ENCODE peak calls at places on chromosome 22, in six cellular contexts. One of them, this sample, is unnamed.

GRCh38 chr22:43777204-43777671 is 34.9 kb downstream of the EFCAB6 start:
- DNase-seq in Peyer's patch: no peak
- DNase-seq in uterus: peak; percentile 23
- DNase-seq in body of pancreas: no peak
- DNase-seq in tibial artery: no peak
- DNase-seq in upper lobe of left lung: no peak
- DNase-seq in this sample: peak; percentile 70

GRCh38 chr22:40498454-40499186 is 128.2 kb downstream of the SGSM3 start:
- DNase-seq in Peyer's patch: no peak
- DNase-seq in uterus: no peak
- DNase-seq in body of pancreas: no peak
- DNase-seq in tibial artery: no peak
- DNase-seq in upper lobe of left lung: no peak
- DNase-seq in this sample: no peak

GRCh38 chr22:49344196-49344595 is 483.5 kb downstream of the BRD1 start:
- DNase-seq in Peyer's patch: no peak
- DNase-seq in uterus: no peak
- DNase-seq in body of pancreas: no peak
- DNase-seq in tibial artery: no peak
- DNase-seq in upper lobe of left lung: no peak
- DNase-seq in this sample: peak; percentile 36

GRCh38 chr22:36182871-36183270 is 18.7 kb downstream of the APOL4 start:
- DNase-seq in Peyer's patch: no peak
- DNase-seq in uterus: no peak
- DNase-seq in body of pancreas: no peak
- DNase-seq in tibial artery: no peak
- DNase-seq in upper lobe of left lung: no peak
- DNase-seq in this sample: no peak

GRCh38 chr22:42747701-42748513 is 27.2 kb upstream of the A4GALT start:
- DNase-seq in Peyer's patch: no peak
- DNase-seq in uterus: no peak
- DNase-seq in body of pancreas: no peak
- DNase-seq in tibial artery: no peak
- DNase-seq in upper lobe of left lung: no peak
- DNase-seq in this sample: peak; percentile 9

GRCh38 chr22:30325724-30326703 is 727 bp downstream of the TBC1D10A start:
- DNase-seq in Peyer's patch: peak; percentile 60
- DNase-seq in uterus: no peak
- DNase-seq in body of pancreas: peak; percentile 55
- DNase-seq in tibial artery: peak; percentile 37
- DNase-seq in upper lobe of left lung: peak; percentile 66
- DNase-seq in this sample: no peak

GRCh38 chr22:28351585-28351984 is 328.1 kb downstream of the TTC28 start:
- DNase-seq in Peyer's patch: no peak
- DNase-seq in uterus: no peak
- DNase-seq in body of pancreas: no peak
- DNase-seq in tibial artery: no peak
- DNase-seq in upper lobe of left lung: no peak
- DNase-seq in this sample: no peak

GRCh38 chr22:48574776-48575566 is 1252.7 kb downstream of the BRD1 start:
- DNase-seq in Peyer's patch: no peak
- DNase-seq in uterus: peak; percentile 31
- DNase-seq in body of pancreas: peak; percentile 61
- DNase-seq in tibial artery: no peak
- DNase-seq in upper lobe of left lung: peak; percentile 44
- DNase-seq in this sample: peak; percentile 83

GRCh38 chr22:26835929-26836528 is 178.6 kb downstream of the MIAT start:
- DNase-seq in Peyer's patch: peak; percentile 17
- DNase-seq in uterus: no peak
- DNase-seq in body of pancreas: peak; percentile 50
- DNase-seq in tibial artery: peak; percentile 41
- DNase-seq in upper lobe of left lung: peak; percentile 21
- DNase-seq in this sample: no peak

GRCh38 chr22:22773979-22774738 is 113.5 kb upstream of the IGLL5 start:
- DNase-seq in Peyer's patch: peak; percentile 39
- DNase-seq in uterus: no peak
- DNase-seq in body of pancreas: no peak
- DNase-seq in tibial artery: no peak
- DNase-seq in upper lobe of left lung: no peak
- DNase-seq in this sample: no peak

GRCh38 chr22:34111210-34111824 is 191.0 kb upstream of the LARGE1 start:
- DNase-seq in Peyer's patch: peak; percentile 18
- DNase-seq in uterus: peak; percentile 18
- DNase-seq in body of pancreas: peak; percentile 49
- DNase-seq in tibial artery: peak; percentile 30
- DNase-seq in upper lobe of left lung: no peak
- DNase-seq in this sample: no peak

GRCh38 chr22:29245626-29246385 is 22.0 kb downstream of the RHBDD3 start:
- DNase-seq in Peyer's patch: peak; percentile 61
- DNase-seq in uterus: peak; percentile 70
- DNase-seq in body of pancreas: peak; percentile 80
- DNase-seq in tibial artery: peak; percentile 58
- DNase-seq in upper lobe of left lung: peak; percentile 76
- DNase-seq in this sample: peak; percentile 81

GRCh38 chr22:40363059-40363458 is 7.3 kb upstream of the SGSM3 start:
- DNase-seq in Peyer's patch: no peak
- DNase-seq in uterus: no peak
- DNase-seq in body of pancreas: no peak
- DNase-seq in tibial artery: no peak
- DNase-seq in upper lobe of left lung: no peak
- DNase-seq in this sample: no peak

GRCh38 chr22:48569476-48570233 is 1258.0 kb downstream of the BRD1 start:
- DNase-seq in Peyer's patch: no peak
- DNase-seq in uterus: no peak
- DNase-seq in body of pancreas: no peak
- DNase-seq in tibial artery: no peak
- DNase-seq in upper lobe of left lung: no peak
- DNase-seq in this sample: no peak

GRCh38 chr22:42905702-42906183 is 48.7 kb upstream of the ARFGAP3 start:
- DNase-seq in Peyer's patch: no peak
- DNase-seq in uterus: no peak
- DNase-seq in body of pancreas: peak; percentile 99
- DNase-seq in tibial artery: peak; percentile 37
- DNase-seq in upper lobe of left lung: peak; percentile 53
- DNase-seq in this sample: no peak

GRCh38 chr22:36926721-36927435 is 13.4 kb downstream of the CSF2RB start:
- DNase-seq in Peyer's patch: no peak
- DNase-seq in uterus: no peak
- DNase-seq in body of pancreas: no peak
- DNase-seq in tibial artery: no peak
- DNase-seq in upper lobe of left lung: no peak
- DNase-seq in this sample: no peak

GRCh38 chr22:24969588-24970301 is 17.2 kb downstream of the KIAA1671 start:
- DNase-seq in Peyer's patch: no peak
- DNase-seq in uterus: no peak
- DNase-seq in body of pancreas: peak; percentile 37
- DNase-seq in tibial artery: peak; percentile 77
- DNase-seq in upper lobe of left lung: peak; percentile 25
- DNase-seq in this sample: no peak

GRCh38 chr22:21714784-21715183 is 20.8 kb downstream of the YPEL1 start:
- DNase-seq in Peyer's patch: no peak
- DNase-seq in uterus: no peak
- DNase-seq in body of pancreas: no peak
- DNase-seq in tibial artery: no peak
- DNase-seq in upper lobe of left lung: no peak
- DNase-seq in this sample: no peak

GRCh38 chr22:17870408-17870807 is 96.1 kb upstream of the BID start:
- DNase-seq in Peyer's patch: no peak
- DNase-seq in uterus: no peak
- DNase-seq in body of pancreas: no peak
- DNase-seq in tibial artery: no peak
- DNase-seq in upper lobe of left lung: no peak
- DNase-seq in this sample: no peak

GRCh38 chr22:41674941-41675340 is 13.7 kb downstream of the SNU13 start:
- DNase-seq in Peyer's patch: no peak
- DNase-seq in uterus: no peak
- DNase-seq in body of pancreas: no peak
- DNase-seq in tibial artery: no peak
- DNase-seq in upper lobe of left lung: no peak
- DNase-seq in this sample: no peak

GRCh38 chr22:27416553-27417427 is 384.8 kb downstream of the MN1 start:
- DNase-seq in Peyer's patch: no peak
- DNase-seq in uterus: no peak
- DNase-seq in body of pancreas: no peak
- DNase-seq in tibial artery: peak; percentile 25
- DNase-seq in upper lobe of left lung: no peak
- DNase-seq in this sample: no peak

GRCh38 chr22:27238935-27239510 is 562.5 kb downstream of the MN1 start:
- DNase-seq in Peyer's patch: no peak
- DNase-seq in uterus: peak; percentile 94
- DNase-seq in body of pancreas: peak; percentile 83
- DNase-seq in tibial artery: peak; percentile 69
- DNase-seq in upper lobe of left lung: no peak
- DNase-seq in this sample: no peak

GRCh38 chr22:23773247-23774113 is 831 bp downstream of the MMP11 start:
- DNase-seq in Peyer's patch: no peak
- DNase-seq in uterus: no peak
- DNase-seq in body of pancreas: no peak
- DNase-seq in tibial artery: no peak
- DNase-seq in upper lobe of left lung: no peak
- DNase-seq in this sample: no peak

GRCh38 chr22:24427500-24428164 is at the start of gene ADORA2A:
- DNase-seq in Peyer's patch: peak; percentile 99
- DNase-seq in uterus: no peak
- DNase-seq in body of pancreas: no peak
- DNase-seq in tibial artery: no peak
- DNase-seq in upper lobe of left lung: peak; percentile 82
- DNase-seq in this sample: no peak

GRCh38 chr22:40512426-40513136 is 123.9 kb downstream of the MRTFA start:
- DNase-seq in Peyer's patch: no peak
- DNase-seq in uterus: no peak
- DNase-seq in body of pancreas: peak; percentile 34
- DNase-seq in tibial artery: peak; percentile 48
- DNase-seq in upper lobe of left lung: no peak
- DNase-seq in this sample: no peak

GRCh38 chr22:35349704-35350538 is 31.0 kb upstream of the HMOX1 start:
- DNase-seq in Peyer's patch: no peak
- DNase-seq in uterus: peak; percentile 37
- DNase-seq in body of pancreas: peak; percentile 39
- DNase-seq in tibial artery: no peak
- DNase-seq in upper lobe of left lung: no peak
- DNase-seq in this sample: no peak

GRCh38 chr22:24411256-24412004 is 16.0 kb upstream of the ADORA2A start:
- DNase-seq in Peyer's patch: no peak
- DNase-seq in uterus: no peak
- DNase-seq in body of pancreas: no peak
- DNase-seq in tibial artery: no peak
- DNase-seq in upper lobe of left lung: no peak
- DNase-seq in this sample: no peak

DNA sequence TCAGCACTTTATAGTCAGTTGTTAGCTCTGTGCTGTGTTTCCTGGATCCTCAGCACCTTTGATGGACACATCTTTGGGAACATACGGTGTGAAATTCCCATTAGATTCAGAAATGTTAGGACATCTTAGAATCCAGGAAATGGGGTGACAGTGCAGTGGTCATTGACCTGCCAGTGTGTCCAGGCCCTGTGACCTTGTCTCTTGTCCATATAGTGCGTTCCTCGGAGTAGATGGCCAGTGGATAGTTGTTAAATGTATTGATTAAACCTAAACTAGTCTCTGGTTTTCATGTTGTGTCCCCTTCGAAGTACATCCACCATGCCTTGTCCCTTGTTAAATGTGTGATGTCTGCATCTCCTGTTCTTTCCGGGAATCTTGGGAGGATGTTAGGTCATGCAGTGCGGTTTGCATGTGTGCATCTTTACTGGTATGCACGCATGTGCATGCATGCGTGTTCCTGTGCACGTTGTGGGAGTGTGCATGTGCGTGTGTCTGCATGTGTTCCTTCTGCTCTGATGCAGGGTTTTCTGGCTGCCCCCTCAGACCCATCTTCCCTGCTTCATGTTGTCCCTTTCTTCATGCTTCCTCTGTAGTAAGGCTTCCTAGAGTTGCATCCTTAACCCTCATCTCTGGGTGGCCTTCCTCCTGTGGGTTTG is 4.0 kb downstream of the DGCR8 start:
- DNase-seq in Peyer's patch: no peak
- DNase-seq in uterus: no peak
- DNase-seq in body of pancreas: no peak
- DNase-seq in tibial artery: no peak
- DNase-seq in upper lobe of left lung: no peak
- DNase-seq in this sample: no peak
- H3K27ac ChIP-seq in Peyer's patch: no peak overlapping the region
- H3K27ac ChIP-seq in uterus: no peak overlapping the region
- H3K27ac ChIP-seq in body of pancreas: no peak overlapping the region
- H3K27ac ChIP-seq in tibial artery: no peak overlapping the region
- H3K27ac ChIP-seq in upper lobe of left lung: no peak overlapping the region
- H3K27ac ChIP-seq in this sample: no peak overlapping the region

DNA sequence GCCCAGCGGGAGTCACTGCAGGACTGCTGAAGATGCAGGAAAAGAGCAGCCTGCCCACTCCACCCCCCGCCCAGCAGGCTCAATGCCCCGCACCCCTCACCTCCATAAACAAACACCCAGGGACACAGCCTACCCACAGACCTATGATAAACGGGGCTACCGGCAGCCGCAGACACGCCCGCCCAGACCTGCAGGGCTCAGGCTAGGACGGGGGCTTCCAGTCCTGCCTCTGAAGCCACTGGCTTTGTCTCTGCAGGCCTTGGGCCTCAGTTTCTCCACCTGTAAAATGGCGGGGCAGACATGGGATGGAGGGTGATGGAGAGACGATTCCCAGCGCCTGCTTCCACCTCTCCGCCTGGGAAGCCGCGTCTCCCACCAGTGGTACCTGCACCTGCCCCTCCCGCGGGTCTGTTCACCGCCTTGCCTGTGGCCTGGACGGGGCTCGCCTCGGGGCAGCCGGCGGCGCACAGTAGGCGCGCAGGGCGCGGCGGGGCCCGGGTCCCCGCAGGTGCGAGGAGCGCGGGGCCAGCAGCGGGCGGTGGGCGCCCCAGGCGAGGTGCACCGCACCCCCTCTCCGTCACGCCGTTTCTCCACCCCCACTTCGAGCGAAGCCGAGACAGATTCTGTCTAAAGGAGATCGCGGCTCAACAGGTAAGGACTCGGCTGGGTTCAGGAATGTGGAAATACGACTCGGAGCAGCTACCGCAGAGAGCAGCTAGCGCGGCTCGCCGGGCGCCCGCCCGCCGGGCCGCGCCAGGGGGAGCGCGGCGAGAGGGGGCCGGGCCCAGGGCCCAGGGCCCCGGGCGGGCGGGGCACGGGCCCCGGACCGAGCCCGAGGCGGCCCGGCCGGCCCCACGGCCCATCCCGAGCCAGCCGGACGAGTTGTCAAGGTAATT is 1.4 kb downstream of the WNT7B start:
- DNase-seq in Peyer's patch: no peak
- DNase-seq in uterus: no peak
- DNase-seq in body of pancreas: peak; percentile 56
- DNase-seq in tibial artery: no peak
- DNase-seq in upper lobe of left lung: peak; percentile 53
- DNase-seq in this sample: no peak
- H3K27me3 ChIP-seq in Peyer's patch: no peaks in the 10 kb centered on the region
- H3K27me3 ChIP-seq in uterus: peaks cover 31% of the 10 kb centered on the region
- H3K27me3 ChIP-seq in body of pancreas: no peaks in the 10 kb centered on the region
- H3K27me3 ChIP-seq in tibial artery: peaks cover 90% of the 10 kb centered on the region
- H3K27me3 ChIP-seq in upper lobe of left lung: peaks cover 76% of the 10 kb centered on the region
- H3K27me3 ChIP-seq in this sample: peaks cover 67% of the 10 kb centered on the region

GRCh38 chr22:47053865-47054185 is 291.4 kb downstream of the TBC1D22A start:
- DNase-seq in Peyer's patch: no peak
- DNase-seq in uterus: no peak
- DNase-seq in body of pancreas: no peak
- DNase-seq in tibial artery: no peak
- DNase-seq in upper lobe of left lung: no peak
- DNase-seq in this sample: no peak
- H3K27ac ChIP-seq in Peyer's patch: no peak overlapping the region
- H3K27ac ChIP-seq in uterus: no peak overlapping the region
- H3K27ac ChIP-seq in body of pancreas: no peak overlapping the region
- H3K27ac ChIP-seq in tibial artery: no peak overlapping the region
- H3K27ac ChIP-seq in upper lobe of left lung: no peak overlapping the region
- H3K27ac ChIP-seq in this sample: no peak overlapping the region

GRCh38 chr22:50571264-50572175 is 6.7 kb downstream of the CPT1B start:
- DNase-seq in Peyer's patch: no peak
- DNase-seq in uterus: no peak
- DNase-seq in body of pancreas: no peak
- DNase-seq in tibial artery: no peak
- DNase-seq in upper lobe of left lung: no peak
- DNase-seq in this sample: no peak
- H3K27me3 ChIP-seq in Peyer's patch: no peaks in the 10 kb centered on the region
- H3K27me3 ChIP-seq in uterus: no peaks in the 10 kb centered on the region
- H3K27me3 ChIP-seq in body of pancreas: no peaks in the 10 kb centered on the region
- H3K27me3 ChIP-seq in tibial artery: peaks cover 6% of the 10 kb centered on the region
- H3K27me3 ChIP-seq in upper lobe of left lung: no peaks in the 10 kb centered on the region
- H3K27me3 ChIP-seq in this sample: no peaks in the 10 kb centered on the region

This sample was measured in dorsolateral prefrontal cortex.